ENCODE peak calls at places on chromosomes 11 and 22, in eight cellular contexts. G is HCT116, U is esophagus squamous epithelium, W is tibial nerve, R is endothelial cell, M is fibroblast of lung, X is OCI-LY7, B is RWPE1. T is an unnamed sample.

GRCh38 chr11:28072321-28072720 is 35.6 kb downstream of the KIF18A start:
- DNase-seq in B (no peak), M (peak), U (no peak), R (no peak), W (no peak), G (no peak), X (no peak), T (no peak)

GRCh38 chr22:28802595-28803087 is 2.3 kb upstream of the XBP1 start:
- DNase-seq in U (no peak), G (no peak), M (no peak), W (no peak), B (no peak), R (no peak), X (peak), T (peak)

GRCh38 chr11:119693253-119693815 is 35.7 kb downstream of the NECTIN1 start:
- DNase-seq in W (no peak), M (no peak), R (no peak), B (no peak), X (no peak), G (no peak), U (no peak), T (no peak)

GRCh38 chr11:120424185-120424969 is 87.2 kb upstream of the GRIK4 start:
- DNase-seq in W (no peak), G (no peak), B (peak), U (no peak), X (no peak), M (no peak), R (no peak), T (no peak)

GRCh38 chr11:120969993-120970392 is 53.9 kb upstream of the TBCEL start:
- DNase-seq in X (no peak), B (no peak), R (no peak), W (no peak), U (no peak), M (no peak), G (no peak), T (no peak)

GRCh38 chr11:65498042-65498726 is 661 bp upstream of the MALAT1 start:
- DNase-seq in M (peak), W (peak), G (no peak), R (no peak), X (peak), U (no peak), B (no peak), T (peak)

GRCh38 chr22:29260601-29261315 is 7.0 kb downstream of the RHBDD3 start:
- DNase-seq in U (no peak), W (no peak), R (no peak), M (no peak), B (no peak), G (no peak), X (no peak), T (no peak)

GRCh38 chr11:926341-926916 is 759 bp downstream of the AP2A2 start:
- DNase-seq in B (peak), U (no peak), G (peak), W (peak), R (peak), M (peak), X (no peak), T (no peak)

GRCh38 chr11:89608234-89608966 is 101.7 kb upstream of the TRIM77 start:
- DNase-seq in B (no peak), U (no peak), X (no peak), W (no peak), G (no peak), M (no peak), R (no peak), T (no peak)

GRCh38 chr11:20754957-20755356 is 85.6 kb downstream of the NELL1 start:
- DNase-seq in B (no peak), U (no peak), G (no peak), M (no peak), W (no peak), R (no peak), X (peak), T (no peak)

GRCh38 chr11:22884268-22884667 is 24.0 kb upstream of the CCDC179 start:
- DNase-seq in B (no peak), R (no peak), W (no peak), G (no peak), M (no peak), U (no peak), X (no peak), T (no peak)

DNA sequence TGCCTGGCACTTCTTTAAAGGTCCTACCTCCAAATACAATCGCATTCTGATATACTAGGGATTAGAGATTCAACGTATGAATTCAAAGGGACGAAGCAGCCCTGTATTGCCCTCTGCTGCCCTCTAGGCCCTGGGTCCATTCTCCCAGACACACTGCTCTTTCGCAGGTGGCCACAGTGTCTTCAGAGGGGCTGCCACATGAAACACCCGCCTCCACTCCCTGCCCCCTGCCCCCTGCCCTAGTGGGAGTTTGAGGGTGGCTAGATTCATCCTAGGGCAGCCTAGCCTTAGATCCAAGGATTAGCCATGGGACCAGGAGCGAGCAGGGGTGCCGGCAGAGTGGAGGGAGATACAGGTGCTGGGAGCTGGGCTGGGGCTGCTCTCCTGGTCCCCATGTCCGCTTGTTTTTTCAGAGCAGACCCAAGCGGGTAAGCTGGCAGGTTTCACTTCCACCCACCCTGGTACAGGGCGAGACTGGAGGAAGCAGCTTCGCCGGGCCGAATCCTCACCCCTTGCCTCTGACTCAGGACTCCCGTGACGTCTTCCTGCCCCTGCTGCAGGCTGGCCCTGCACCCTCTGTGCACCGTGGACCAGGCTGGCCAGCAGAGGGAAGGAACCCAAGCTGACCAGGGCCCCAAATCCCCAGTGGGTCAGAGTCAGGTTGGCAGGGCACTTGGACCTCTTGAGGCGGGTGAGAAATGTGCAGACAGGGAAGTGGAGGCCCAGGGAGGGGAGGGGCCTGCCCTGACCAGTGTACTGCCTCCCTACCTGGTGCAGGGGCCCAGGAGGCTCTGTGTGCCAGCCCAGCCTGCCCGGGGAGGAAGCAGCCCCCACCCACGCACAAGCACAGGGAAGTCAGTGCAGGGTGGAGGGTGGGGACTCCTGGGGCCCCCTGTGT is 28.4 kb upstream of the HMOX1 start:
- DNase-seq in G (no peak), X (peak), R (peak), U (peak), W (peak), M (no peak), B (no peak), T (peak)
- TF ChIP-seq CTCF in G (peak), X (peak), R (no peak), U (no peak), W (peak), M (no peak), B (peak), T (peak)

GRCh38 chr11:61277186-61277972 is 17.7 kb downstream of the VWCE start:
- DNase-seq in W (no peak), U (no peak), B (no peak), M (no peak), X (no peak), R (no peak), G (no peak), T (no peak)

GRCh38 chr11:61277973-61278565 is 17.0 kb downstream of the VWCE start:
- DNase-seq in R (no peak), U (no peak), W (no peak), G (no peak), X (no peak), M (no peak), B (no peak), T (no peak)

GRCh38 chr11:61280883-61281580 is 14.1 kb downstream of the VWCE start:
- DNase-seq in U (no peak), X (no peak), B (no peak), M (no peak), G (no peak), R (no peak), W (no peak), T (no peak)

GRCh38 chr11:61281581-61282250 is 13.4 kb downstream of the VWCE start:
- DNase-seq in B (peak), U (no peak), G (peak), W (peak), M (peak), R (peak), X (peak), T (peak)

GRCh38 chr11:61279934-61280656 is 15.0 kb downstream of the VWCE start:
- DNase-seq in M (no peak), X (no peak), U (no peak), B (peak), R (no peak), G (no peak), W (no peak), T (no peak)
- TF ChIP-seq CTCF in M (no peak), X (no peak), U (no peak), B (no peak), R (no peak), G (no peak), W (no peak), T (no peak)

DNA sequence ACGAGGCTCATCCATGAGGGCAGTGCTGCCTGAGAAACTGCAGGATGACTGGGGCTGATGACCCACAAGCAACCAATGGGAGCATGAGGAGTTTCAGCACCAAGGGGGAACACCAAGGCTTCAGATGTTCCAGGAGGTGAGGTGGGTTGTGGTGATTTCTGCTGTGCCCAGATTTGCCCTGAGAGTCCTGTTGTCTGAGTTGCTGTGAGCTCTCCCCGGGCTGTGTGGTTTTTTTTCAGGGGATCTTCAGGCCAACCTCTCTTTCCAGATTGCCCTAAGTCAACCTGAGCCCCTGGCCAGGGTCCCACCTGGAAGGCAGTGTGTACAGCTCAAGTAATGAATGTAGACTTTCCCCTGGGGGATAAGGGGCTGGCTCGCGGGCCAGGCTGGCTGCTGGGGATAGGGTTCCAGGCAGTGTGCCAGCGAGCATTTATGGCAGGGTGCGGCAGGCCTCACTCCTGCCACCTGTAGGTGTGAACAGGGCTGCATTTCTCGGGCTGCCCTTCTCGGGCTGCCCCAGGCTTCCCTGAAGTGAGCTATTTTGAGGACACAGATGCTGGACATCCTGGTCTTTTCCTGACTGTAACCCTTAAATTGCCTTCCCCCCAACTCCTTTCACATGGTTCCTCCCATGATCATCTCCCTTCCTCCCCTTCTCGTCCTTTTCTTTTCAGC is 9.8 kb downstream of the SLC22A6 start:
- DNase-seq in W (no peak), B (no peak), X (peak), M (no peak), R (peak), G (peak), U (no peak), T (peak)
- TF ChIP-seq CTCF in W (no peak), B (peak), X (peak), M (no peak), R (no peak), G (peak), U (no peak), T (peak)

DNA sequence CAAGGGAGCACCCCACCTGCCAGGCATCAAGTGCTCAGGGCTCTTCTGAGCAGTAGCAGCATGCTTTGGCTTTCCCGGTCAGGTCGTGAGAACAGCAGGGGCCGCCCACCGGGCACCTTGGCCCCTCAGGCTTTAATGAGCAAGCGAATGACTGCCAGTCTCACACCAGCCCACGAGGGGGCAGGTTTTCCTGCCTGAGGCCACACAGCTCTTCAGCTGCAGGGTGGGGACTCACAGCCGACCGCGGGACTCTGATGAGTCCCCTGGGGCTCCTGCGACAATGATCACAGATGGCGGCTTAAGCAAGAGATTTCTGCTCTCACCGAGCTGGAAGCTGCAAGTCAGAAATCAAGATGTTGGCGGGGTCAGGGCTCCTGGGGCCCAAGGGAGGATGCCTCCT is 14.3 kb upstream of the FGF19 start:
- DNase-seq in B (peak), G (no peak), W (no peak), U (no peak), R (peak), M (peak), X (peak), T (peak)
- TF ChIP-seq CTCF in B (no peak), G (peak), W (no peak), U (no peak), R (peak), M (peak), X (peak), T (peak)

GRCh38 chr11:134818531-134818930 is 406.5 kb upstream of the B3GAT1 start:
- DNase-seq in W (no peak), R (no peak), G (no peak), U (no peak), X (no peak), M (no peak), B (peak), T (no peak)

GRCh38 chr11:134822930-134823329 is 410.9 kb upstream of the B3GAT1 start:
- DNase-seq in M (no peak), U (no peak), W (no peak), R (no peak), X (no peak), B (no peak), G (no peak), T (no peak)

GRCh38 chr11:134815404-134815803 is 403.4 kb upstream of the B3GAT1 start:
- DNase-seq in R (no peak), B (peak), W (no peak), X (no peak), U (no peak), G (peak), M (no peak), T (no peak)

GRCh38 chr11:134821422-134821821 is 409.4 kb upstream of the B3GAT1 start:
- DNase-seq in G (no peak), M (no peak), R (no peak), U (no peak), X (no peak), B (no peak), W (no peak), T (no peak)

DNA sequence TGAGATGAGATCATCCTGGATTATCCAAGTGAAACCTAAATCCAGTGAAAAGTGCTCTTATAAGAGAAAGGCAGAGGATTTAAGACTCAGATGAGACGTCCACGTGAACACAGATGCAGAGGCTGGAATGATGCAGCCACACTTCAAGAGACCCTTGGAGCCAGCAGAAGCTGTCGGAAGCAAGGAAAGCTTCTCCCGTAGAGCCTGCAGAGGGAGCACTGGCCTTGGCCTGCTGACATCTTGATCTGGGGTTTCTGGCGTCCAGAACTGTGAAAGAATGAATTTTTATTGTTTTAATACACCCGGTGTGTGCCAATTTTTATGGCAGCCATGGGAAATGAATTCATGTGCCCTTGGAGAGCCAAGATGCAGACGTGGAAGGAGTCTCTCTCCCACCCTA is 407.0 kb upstream of the B3GAT1 start:
- DNase-seq in U (no peak), X (no peak), B (no peak), W (no peak), R (peak), M (no peak), G (no peak), T (no peak)
- TF ChIP-seq CTCF in U (no peak), X (no peak), B (no peak), W (no peak), R (no peak), M (no peak), G (peak), T (no peak)

GRCh38 chr22:17788528-17789378 is 14.5 kb upstream of the BID start:
- DNase-seq in R (no peak), G (no peak), B (no peak), M (no peak), U (no peak), W (no peak), X (no peak), T (no peak)
- TF ChIP-seq CTCF in R (no peak), G (no peak), B (no peak), M (no peak), U (no peak), W (no peak), X (no peak), T (no peak)

T was measured in activated CD8-positive, alpha-beta T cell treated with anti-CD3 and anti-CD28 coated beads for 36 hours.